ENCODE peak calls at places on chromosomes 7 and 10, in seven cellular contexts. L is stimulated activated CD4-positive, alpha-beta T cell treated with anti-CD3 and anti-CD28 coated beads, TNF-alpha, amount 100 ng/mL, for 24 hours; S is activated CD4-positive, alpha-beta T cell treated with anti-CD3 and anti-CD28 coated beads, Interleukin-2, amount 10 ng/mL, durations not matched to agents 24 days and 14 days; R is T follicular helper cell; T is activated T-helper 1 cell treated with anti-CD3 and anti-CD28 coated beads, Interleukin-12 subunit alpha, Interleukin-12 subunit beta, Interleukin-2, Interleukin-4 antibody, amounts not matched to agents 30 ng/mL and 10 ng/mL and 1 ng/mL, durations not matched to agents 14 hours and 24 hours and 36 hours; H is activated CD8-positive, alpha-beta memory T cell treated with anti-CD3 and anti-CD28 coated beads, Interleukin-2, amount 50 U/mL, for 4 hours; M is activated naive CD8-positive, alpha-beta T cell treated with anti-CD3 and anti-CD28 coated beads, Interleukin-2, amount 10 ng/mL, durations not matched to agents 7 days and 5 days. D is an unnamed sample.

GRCh38 chr10:124642076-124642710 is 102.0 kb downstream of the FAM53B start:
- DNase-seq in L (no peak), S (no peak), R (no peak), T (no peak), H (no peak), M (no peak), D (no peak)

GRCh38 chr7:142812437-142813215 is 41.9 kb downstream of the PRSS2 start:
- DNase-seq in L (no peak), S (peak), R (no peak), T (no peak), H (no peak), M (no peak), D (no peak)

GRCh38 chr7:55440040-55440690 is 75.0 kb downstream of the LANCL2 start:
- DNase-seq in L (no peak), S (peak), R (no peak), T (no peak), H (no peak), M (no peak), D (no peak)

GRCh38 chr7:157458254-157458633 is 121.4 kb downstream of the DNAJB6 start:
- DNase-seq in L (no peak), S (peak), R (no peak), T (no peak), H (no peak), M (no peak), D (no peak)

GRCh38 chr7:103679156-103680132 is 233.4 kb upstream of the SLC26A5 start:
- DNase-seq in L (no peak), S (no peak), R (no peak), T (no peak), H (no peak), M (no peak), D (no peak)

GRCh38 chr10:96465599-96465998 is 48.1 kb downstream of the TLL2 start:
- DNase-seq in L (no peak), S (no peak), R (no peak), T (no peak), H (no peak), M (no peak), D (no peak)

GRCh38 chr7:87146740-87147386 is 5.4 kb upstream of the DMTF1 start:
- DNase-seq in L (no peak), S (no peak), R (no peak), T (no peak), H (no peak), M (no peak), D (no peak)

GRCh38 chr10:27446091-27446918 is 57.8 kb upstream of the RAB18 start:
- DNase-seq in L (no peak), S (no peak), R (no peak), T (no peak), H (no peak), M (no peak), D (no peak)

GRCh38 chr7:92880212-92881090 is 44.1 kb upstream of the CDK6 start:
- DNase-seq in L (no peak), S (peak), R (no peak), T (no peak), H (no peak), M (no peak), D (no peak)

GRCh38 chr7:41219276-41219675 is 483.6 kb downstream of the INHBA start:
- DNase-seq in L (no peak), S (no peak), R (no peak), T (no peak), H (no peak), M (no peak), D (no peak)

GRCh38 chr7:105141068-105141467 is 127.1 kb downstream of the KMT2E start:
- DNase-seq in L (no peak), S (no peak), R (no peak), T (no peak), H (no peak), M (no peak), D (no peak)

GRCh38 chr7:101707587-101707986 is 78.5 kb upstream of the MYL10 start:
- DNase-seq in L (no peak), S (no peak), R (no peak), T (no peak), H (no peak), M (no peak), D (no peak)

GRCh38 chr10:124219655-124220054 is 126.3 kb upstream of the CHST15 start:
- DNase-seq in L (no peak), S (no peak), R (no peak), T (no peak), H (no peak), M (no peak), D (no peak)

GRCh38 chr7:128247108-128247507 is 6.0 kb downstream of the LEP start:
- DNase-seq in L (no peak), S (no peak), R (no peak), T (no peak), H (no peak), M (no peak), D (no peak)

GRCh38 chr10:120039826-120040225 is 147.3 kb downstream of the SEC23IP start:
- DNase-seq in L (no peak), S (no peak), R (no peak), T (no peak), H (no peak), M (no peak), D (no peak)

GRCh38 chr10:102408728-102409603 is 9.6 kb downstream of the PSD start:
- DNase-seq in L (peak), S (peak), R (peak), T (peak), H (peak), M (peak), D (peak)

GRCh38 chr10:81831060-81831459 is 43.9 kb upstream of the NRG3 start:
- DNase-seq in L (no peak), S (no peak), R (no peak), T (no peak), H (no peak), M (no peak), D (no peak)

GRCh38 chr10:37687581-37687980 is 169.8 kb downstream of the ZNF248 start:
- DNase-seq in L (no peak), S (no peak), R (no peak), T (no peak), H (no peak), M (no peak), D (no peak)

GRCh38 chr7:43625453-43625852 is 42.5 kb downstream of the STK17A start:
- DNase-seq in L (no peak), S (peak), R (no peak), T (no peak), H (no peak), M (no peak), D (peak)

GRCh38 chr10:71772832-71773220 is 494 bp downstream of the VSIR start:
- DNase-seq in L (no peak), S (no peak), R (no peak), T (no peak), H (no peak), M (no peak), D (no peak)

GRCh38 chr7:144255471-144255897 is 9.1 kb downstream of the OR2A7 start:
- DNase-seq in L (no peak), S (peak), R (no peak), T (no peak), H (no peak), M (no peak), D (no peak)

GRCh38 chr10:103776878-103777591 is 78.3 kb downstream of the SH3PXD2A start:
- DNase-seq in L (no peak), S (no peak), R (no peak), T (no peak), H (no peak), M (no peak), D (no peak)

GRCh38 chr7:77415474-77415821 is 701 bp downstream of the GSAP start:
- DNase-seq in L (no peak), S (peak), R (no peak), T (no peak), H (peak), M (no peak), D (no peak)

GRCh38 chr10:19945275-19945674 is 129.0 kb downstream of the PLXDC2 start:
- DNase-seq in L (no peak), S (no peak), R (no peak), T (no peak), H (no peak), M (no peak), D (no peak)

GRCh38 chr7:52184006-52184703 is 851.3 kb upstream of the POM121L12 start:
- DNase-seq in L (no peak), S (no peak), R (no peak), T (no peak), H (no peak), M (no peak), D (no peak)

GRCh38 chr10:33195608-33196376 is 138.7 kb downstream of the NRP1 start:
- DNase-seq in L (no peak), S (no peak), R (no peak), T (no peak), H (no peak), M (no peak), D (no peak)

GRCh38 chr10:48494611-48495010 is 110.3 kb downstream of the ARHGAP22 start:
- DNase-seq in L (no peak), S (no peak), R (no peak), T (no peak), H (no peak), M (no peak), D (no peak)

GRCh38 chr10:57338823-57339558 is 928.7 kb downstream of the IPMK start:
- DNase-seq in L (no peak), S (peak), R (no peak), T (no peak), H (no peak), M (no peak), D (no peak)

GRCh38 chr7:44310221-44310848 is 15.1 kb downstream of the CAMK2B start:
- DNase-seq in L (no peak), S (no peak), R (no peak), T (no peak), H (no peak), M (no peak), D (no peak)

GRCh38 chr7:116236020-116236630 is 25.8 kb downstream of the TES start:
- DNase-seq in L (peak), S (peak), R (peak), T (peak), H (peak), M (no peak), D (peak)

GRCh38 chr10:111034598-111035310 is 42.1 kb upstream of the ADRA2A start:
- DNase-seq in L (no peak), S (no peak), R (no peak), T (no peak), H (no peak), M (no peak), D (no peak)

GRCh38 chr10:96366508-96366907 is 7.7 kb upstream of the OPALIN start:
- DNase-seq in L (no peak), S (no peak), R (no peak), T (no peak), H (no peak), M (no peak), D (no peak)

GRCh38 chr7:55271661-55272060 is 93.5 kb upstream of the LANCL2 start:
- DNase-seq in L (no peak), S (no peak), R (no peak), T (no peak), H (no peak), M (no peak), D (no peak)

GRCh38 chr10:77925795-77926565 is 575 bp downstream of the DLG5 start:
- DNase-seq in L (peak), S (no peak), R (no peak), T (peak), H (peak), M (no peak), D (no peak)